ENCODE peak calls at places on chromosomes 11 and 22, in six cellular contexts. T is pancreas; Y is activated CD8-positive, alpha-beta memory T cell treated with anti-CD3 and anti-CD28 coated beads for 48 hours; X is cardiac fibroblast; B is astrocyte of the hippocampus; H is activated CD4-positive, alpha-beta T cell treated with anti-CD3 and anti-CD28 coated beads for 1 hour. Q is an unnamed sample.

GRCh38 chr11:117170210-117170609 is 8.3 kb upstream of the SIDT2 start:
- DNase-seq in X (no peak), Y (no peak), H (no peak), T (no peak), B (no peak), Q (no peak)

GRCh38 chr11:102116453-102117205 is 6.4 kb downstream of the YAP1 start:
- DNase-seq in X (no peak), B (no peak), T (no peak), H (no peak), Y (no peak), Q (no peak)

GRCh38 chr11:2301631-2302272 is at the start of the genes C11orf21 and TSPAN32:
- DNase-seq in B (peak; percentile 76), H (peak; percentile 31), X (no peak), Y (peak; percentile 32), T (peak; percentile 38), Q (peak; percentile 34)

GRCh38 chr11:74749127-74749964 is 697 bp downstream of the RNF169 start:
- DNase-seq in T (peak; percentile 54), B (peak; percentile 78), X (peak; percentile 45), Y (peak; percentile 23), H (peak; percentile 18), Q (peak; percentile 25)

GRCh38 chr11:130580372-130580771 is 131.9 kb downstream of the ADAMTS15 start:
- DNase-seq in T (no peak), X (peak; percentile 96), B (peak; percentile 89), Y (no peak), H (no peak), Q (peak; percentile 91)

GRCh38 chr11:87028688-87029087 is 9.0 kb upstream of the TMEM135 start:
- DNase-seq in X (no peak), Y (no peak), B (no peak), T (no peak), H (no peak), Q (no peak)

GRCh38 chr22:17171016-17171312 is 11.9 kb upstream of the HDHD5 start:
- DNase-seq in B (no peak), Y (no peak), T (no peak), X (no peak), H (no peak), Q (no peak)

GRCh38 chr22:42863349-42863911 is 6.4 kb upstream of the ARFGAP3 start:
- DNase-seq in H (no peak), Y (no peak), T (no peak), X (peak; percentile 87), B (peak; percentile 69), Q (peak; percentile 91)

GRCh38 chr22:25736378-25737011 is 5.5 kb upstream of the MYO18B start:
- DNase-seq in B (no peak), T (no peak), H (no peak), X (no peak), Y (peak; percentile 23), Q (no peak)